ENCODE peak calls at places on chromosomes 13 and 19, in eight cellular contexts. X is endothelial cell of umbilical vein, O is uterus, W is stomach, N is heart left ventricle, T is transverse colon, H is testis, J is IMR-90. R is an unnamed sample.

GRCh38 chr13:27338816-27339215 is 68.2 kb downstream of the RASL11A start:
- DNase-seq in X (no peak), O (no peak), W (no peak), N (no peak), T (no peak), H (no peak), J (no peak), R (no peak)

GRCh38 chr13:30276178-30276577 is 31.2 kb downstream of the KATNAL1 start:
- DNase-seq in X (no peak), O (no peak), W (no peak), N (no peak), T (no peak), H (no peak), J (no peak), R (no peak)

GRCh38 chr19:489418-490196 is 6.7 kb upstream of the MADCAM1 start:
- DNase-seq in X (peak), O (peak), W (no peak), N (no peak), T (no peak), H (no peak), J (peak), R (no peak)

GRCh38 chr19:55253264-55253663 is 5.6 kb downstream of the PPP6R1 start:
- DNase-seq in X (no peak), O (no peak), W (no peak), N (no peak), T (no peak), H (no peak), J (no peak), R (no peak)

GRCh38 chr19:38023661-38024574 is 116.9 kb downstream of the SIPA1L3 start:
- DNase-seq in X (no peak), O (no peak), W (no peak), N (no peak), T (no peak), H (no peak), J (no peak), R (no peak)

GRCh38 chr19:37966211-37967072 is 59.4 kb downstream of the SIPA1L3 start:
- DNase-seq in X (no peak), O (no peak), W (no peak), N (no peak), T (no peak), H (no peak), J (peak), R (no peak)

GRCh38 chr13:79328510-79328909 is 77.5 kb downstream of the RBM26 start:
- DNase-seq in X (no peak), O (no peak), W (no peak), N (no peak), T (no peak), H (no peak), J (no peak), R (no peak)

GRCh38 chr19:38650911-38651584 is 3.6 kb downstream of the ACTN4 start:
- DNase-seq in X (peak), O (peak), W (no peak), N (no peak), T (no peak), H (no peak), J (peak), R (no peak)

GRCh38 chr13:82947121-82948077 is 934.9 kb downstream of the SLITRK1 start:
- DNase-seq in X (no peak), O (no peak), W (no peak), N (no peak), T (no peak), H (no peak), J (peak), R (no peak)

GRCh38 chr13:105914637-105915036 is 620.8 kb downstream of the EFNB2 start:
- DNase-seq in X (no peak), O (no peak), W (no peak), N (no peak), T (no peak), H (no peak), J (peak), R (no peak)

GRCh38 chr13:46577656-46578589 is 25.0 kb downstream of the LRCH1 start:
- DNase-seq in X (no peak), O (no peak), W (no peak), N (no peak), T (no peak), H (no peak), J (peak), R (no peak)

GRCh38 chr13:46582190-46582589 is 29.2 kb downstream of the LRCH1 start:
- DNase-seq in X (no peak), O (no peak), W (no peak), N (no peak), T (no peak), H (no peak), J (no peak), R (no peak)

GRCh38 chr13:46578590-46578975 is 25.6 kb downstream of the LRCH1 start:
- DNase-seq in X (no peak), O (no peak), W (no peak), N (no peak), T (no peak), H (no peak), J (no peak), R (no peak)

GRCh38 chr13:46575843-46576242 is 22.9 kb downstream of the LRCH1 start:
- DNase-seq in X (no peak), O (no peak), W (no peak), N (no peak), T (no peak), H (no peak), J (peak), R (no peak)

GRCh38 chr13:46580362-46580839 is 27.4 kb downstream of the LRCH1 start:
- DNase-seq in X (no peak), O (no peak), W (no peak), N (no peak), T (no peak), H (no peak), J (no peak), R (no peak)
- TF ChIP-seq POLR2A in X (no peak), O (no peak), W (no peak), N (no peak), T (no peak), H (no peak), J (no peak), R (no peak)

GRCh38 chr19:13846533-13847032 is 30.4 kb upstream of the NANOS3 start:
- DNase-seq in X (peak), O (peak), W (peak), N (peak), T (peak), H (peak), J (peak), R (peak)
- TF ChIP-seq POLR2A in X (no peak), O (peak), W (no peak), N (peak), T (peak), H (no peak), J (no peak), R (no peak)

GRCh38 chr19:6516659-6517291 is 14.1 kb upstream of the TNFSF9 start:
- DNase-seq in X (peak), O (peak), W (peak), N (peak), T (peak), H (peak), J (peak), R (peak)
- TF ChIP-seq POLR2A in X (no peak), O (no peak), W (no peak), N (no peak), T (no peak), H (no peak), J (peak), R (no peak)

GRCh38 chr19:3719868-3720532 is 11.8 kb downstream of the TJP3 start:
- DNase-seq in X (no peak), O (no peak), W (no peak), N (no peak), T (no peak), H (no peak), J (no peak), R (no peak)

GRCh38 chr19:3722443-3723109 is 14.4 kb downstream of the TJP3 start:
- DNase-seq in X (no peak), O (no peak), W (peak), N (no peak), T (peak), H (no peak), J (no peak), R (peak)

GRCh38 chr19:3721900-3722442 is 13.8 kb downstream of the TJP3 start:
- DNase-seq in X (no peak), O (no peak), W (no peak), N (no peak), T (no peak), H (no peak), J (no peak), R (no peak)

GRCh38 chr19:3720533-3720917 is 12.3 kb downstream of the TJP3 start:
- DNase-seq in X (no peak), O (no peak), W (peak), N (no peak), T (peak), H (no peak), J (no peak), R (no peak)

GRCh38 chr19:3721131-3721899 is 13.1 kb downstream of the TJP3 start:
- DNase-seq in X (peak), O (peak), W (peak), N (peak), T (peak), H (peak), J (peak), R (peak)
- TF ChIP-seq POLR2A in X (no peak), O (peak), W (peak), N (no peak), T (peak), H (no peak), J (no peak), R (peak)

DNA sequence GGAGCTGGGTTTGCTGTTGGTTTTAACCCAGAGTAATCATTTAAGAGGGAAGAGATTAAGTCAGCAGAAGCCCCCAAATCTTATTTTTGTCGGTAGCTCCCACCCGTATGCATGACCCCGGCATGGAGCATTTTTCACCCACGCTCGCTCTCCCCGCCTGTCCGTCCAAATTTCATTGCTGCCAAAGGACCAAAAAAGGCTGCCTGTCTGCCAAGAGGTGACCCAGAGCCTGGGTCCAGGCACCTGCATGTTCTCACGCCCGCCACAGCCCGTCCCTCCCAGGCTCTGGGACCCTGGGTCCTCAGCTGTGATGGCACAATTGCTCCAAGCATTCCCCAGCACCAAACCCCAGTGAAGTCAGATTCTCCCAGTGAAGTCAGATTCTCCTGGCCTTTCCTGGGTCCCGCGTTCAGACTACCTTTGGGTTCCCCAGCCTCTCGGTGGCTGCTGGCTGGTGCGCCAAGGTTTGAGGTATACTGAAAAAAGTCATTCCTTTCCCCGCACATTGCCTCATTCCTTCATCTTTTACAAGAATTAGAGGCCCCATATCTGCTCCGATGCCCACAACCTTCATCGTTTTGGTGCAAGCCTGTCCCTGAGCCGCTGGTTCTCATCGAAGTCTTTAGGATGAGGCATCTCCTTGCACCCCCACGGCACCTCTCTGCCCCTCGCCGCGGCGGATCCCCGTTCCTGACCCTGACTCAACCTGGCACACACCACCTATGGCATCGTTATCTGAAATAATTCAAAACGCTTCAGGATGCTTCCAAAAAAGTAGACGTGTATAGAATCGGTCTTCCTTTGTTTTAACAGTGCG is 59.3 kb upstream of the F7 start:
- DNase-seq in X (no peak), O (no peak), W (no peak), N (peak), T (no peak), H (no peak), J (no peak), R (no peak)
- TF ChIP-seq POLR2A in X (no peak), O (no peak), W (no peak), N (no peak), T (no peak), H (no peak), J (no peak), R (no peak)

GRCh38 chr19:2235396-2236284 is 489 bp downstream of the PLEKHJ1 start:
- DNase-seq in X (no peak), O (no peak), W (peak), N (no peak), T (peak), H (peak), J (no peak), R (peak)
- TF ChIP-seq POLR2A in X (peak), O (peak), W (no peak), N (peak), T (peak), H (no peak), J (no peak), R (peak)

DNA sequence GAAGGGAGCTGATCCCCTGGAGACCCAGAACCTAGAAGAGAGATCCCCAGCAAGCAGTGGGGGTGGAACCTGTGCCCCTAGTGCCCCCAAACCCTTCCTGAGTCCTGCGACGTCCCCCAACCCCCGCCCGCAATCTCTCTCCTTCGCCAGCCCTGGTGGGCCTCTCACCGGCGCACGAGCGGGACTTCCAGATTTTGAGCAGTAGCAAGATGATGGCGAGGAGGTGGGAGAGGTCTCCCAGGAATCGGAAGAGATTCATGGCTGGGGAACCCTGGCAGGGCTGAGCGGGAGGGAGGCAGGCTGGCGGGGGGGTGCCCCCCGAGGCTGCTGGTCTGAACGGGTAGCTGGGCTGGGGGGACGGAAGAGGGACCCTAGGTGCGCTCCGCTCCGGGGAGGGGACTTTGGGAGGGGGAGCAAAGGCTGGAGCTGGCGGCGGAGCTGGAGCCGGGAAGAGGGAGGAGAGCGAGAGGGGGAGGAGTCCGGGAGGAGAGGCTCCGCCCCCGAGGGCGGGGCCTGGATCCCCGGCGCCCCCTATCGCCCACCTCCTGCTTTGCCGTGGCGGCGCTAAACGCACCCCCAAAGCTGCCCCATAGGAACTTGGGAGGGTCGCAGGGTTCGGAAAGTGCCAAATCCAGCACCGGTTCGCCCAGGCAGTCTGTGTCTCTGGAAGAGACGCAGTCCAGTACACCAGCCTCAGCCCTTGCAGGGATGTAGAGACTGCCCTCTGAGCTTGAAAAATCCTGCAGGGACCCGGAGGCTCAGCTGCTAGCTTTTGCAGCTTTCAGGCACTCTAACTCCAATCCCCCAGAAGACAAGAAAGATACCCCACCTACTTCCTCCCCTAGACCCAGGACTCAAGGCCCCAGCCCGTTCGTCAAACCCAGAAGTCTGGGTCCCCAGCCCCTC is at the start of gene KDELR1:
- DNase-seq in X (peak), O (peak), W (peak), N (peak), T (peak), H (peak), J (peak), R (peak)
- TF ChIP-seq POLR2A in X (peak), O (peak), W (no peak), N (peak), T (peak), H (no peak), J (no peak), R (no peak)

DNA sequence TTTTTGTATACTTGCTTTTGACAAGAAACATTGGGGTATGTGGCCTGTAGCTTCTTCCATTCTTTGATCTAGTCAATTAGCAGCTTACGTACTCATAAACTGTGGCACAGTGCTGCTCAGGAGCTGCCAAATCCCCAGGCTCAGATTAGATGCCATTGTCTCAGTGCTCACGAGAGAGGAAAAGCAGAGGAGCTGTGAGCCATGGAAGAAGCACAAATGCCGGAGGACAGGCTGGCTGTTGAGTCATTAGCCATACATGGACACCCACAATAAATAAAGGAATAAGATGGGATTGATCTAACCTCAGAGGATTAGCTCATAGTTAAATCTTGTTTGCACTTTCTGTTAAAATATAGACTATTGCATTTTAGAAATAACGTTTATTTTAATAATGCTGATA is 121.7 kb downstream of the POSTN start:
- DNase-seq in X (no peak), O (no peak), W (no peak), N (no peak), T (no peak), H (no peak), J (peak), R (no peak)
- TF ChIP-seq POLR2A in X (no peak), O (no peak), W (no peak), N (no peak), T (no peak), H (no peak), J (no peak), R (no peak)

DNA sequence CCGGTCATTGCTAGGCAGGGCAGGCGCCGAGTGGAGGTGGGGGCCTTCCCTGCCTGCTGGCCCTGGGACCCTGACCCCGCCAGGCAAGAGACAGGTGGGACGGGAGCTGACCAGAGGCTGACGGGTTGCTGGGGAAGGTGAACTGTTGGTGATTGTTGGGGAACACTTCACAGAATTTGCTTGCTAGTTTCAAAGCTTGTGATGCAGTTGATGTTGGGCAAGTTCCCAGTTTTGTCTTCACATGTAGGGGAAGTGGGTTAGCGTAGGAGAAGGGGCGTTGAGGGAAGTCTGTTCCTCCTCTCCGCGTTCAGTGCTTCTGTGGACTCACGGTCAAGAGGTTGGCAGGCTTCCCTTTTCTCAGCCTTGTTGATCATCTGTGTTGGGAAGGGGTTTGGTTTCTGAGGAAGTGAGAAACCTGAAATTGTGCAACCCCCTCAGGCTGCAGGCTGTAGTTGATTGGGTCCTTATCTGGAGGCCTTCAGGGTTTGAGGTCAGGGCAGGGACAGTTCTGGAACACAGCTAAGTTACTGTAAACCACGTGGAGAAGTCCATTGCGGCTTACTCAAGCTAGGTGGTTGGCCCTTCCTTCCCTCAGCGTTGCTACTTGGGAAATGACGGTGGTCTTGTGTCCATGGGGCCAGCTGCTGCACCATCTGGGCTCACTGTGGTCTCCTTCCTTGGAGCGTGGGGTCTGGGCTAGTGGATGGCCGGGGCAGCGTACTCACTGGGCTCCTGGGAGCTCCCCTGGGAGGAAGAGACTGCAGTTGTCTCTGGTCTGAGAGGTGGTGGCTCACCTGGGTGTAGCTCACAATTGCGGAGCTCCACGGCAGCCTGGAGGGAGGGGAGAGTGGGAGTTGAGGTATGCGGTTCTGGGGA is 7.5 kb downstream of the RPS9 start:
- DNase-seq in X (peak), O (no peak), W (peak), N (peak), T (peak), H (peak), J (peak), R (peak)
- TF ChIP-seq POLR2A in X (peak), O (no peak), W (no peak), N (no peak), T (peak), H (no peak), J (peak), R (peak)

R was measured in body of pancreas.